ENCODE peak calls at places on chromosomes 12 and 14, in nine cellular contexts. V is IMR-90, E is heart right ventricle, R is left ventricle myocardium inferior, P is SK-N-SH, L is tibial artery, G is HepG2, B is uterus, Q is astrocyte. U is an unnamed sample.

GRCh38 chr12:99026332-99027116 is 381.4 kb downstream of the APAF1 start:
- DNase-seq in Q (no peak), G (no peak), V (no peak), L (no peak), E (no peak), R (no peak), B (no peak), P (no peak), U (no peak)

GRCh38 chr12:132522586-132523380 is 32.8 kb downstream of the FBRSL1 start:
- DNase-seq in L (no peak), G (no peak), E (no peak), Q (no peak), R (no peak), B (no peak), V (no peak), P (no peak), U (no peak)

GRCh38 chr12:30753233-30753632 is 1.5 kb downstream of the CAPRIN2 start:
- DNase-seq in E (no peak), P (peak; percentile 64), Q (peak; percentile 37), V (peak; percentile 39), B (no peak), G (peak; percentile 56), L (no peak), R (no peak), U (no peak)

GRCh38 chr12:26831959-26832816 is 806 bp downstream of the ITPR2 start:
- DNase-seq in L (peak; percentile 82), Q (peak; percentile 73), R (peak; percentile 63), V (peak; percentile 80), G (peak; percentile 63), B (peak; percentile 66), E (peak; percentile 67), P (peak; percentile 78), U (peak; percentile 44)

GRCh38 chr12:109740694-109741245 is 27.1 kb downstream of the FAM222A start:
- DNase-seq in R (peak; percentile 4), P (peak; percentile 10), Q (no peak), L (peak; percentile 44), E (no peak), B (peak; percentile 1), G (no peak), V (no peak), U (peak; percentile 10)

GRCh38 chr12:12947902-12948301 is 4.1 kb downstream of the GPRC5D start:
- DNase-seq in R (no peak), P (no peak), Q (no peak), G (no peak), B (no peak), L (no peak), V (no peak), E (no peak), U (no peak)

GRCh38 chr12:65695077-65695865 is 129.0 kb upstream of the HMGA2 start:
- DNase-seq in G (peak; percentile 15), R (no peak), E (peak; percentile 16), V (peak; percentile 99), Q (peak; percentile 99), L (no peak), B (no peak), P (no peak), U (peak; percentile 81)

GRCh38 chr12:66960704-66961690 is 282.1 kb upstream of the GRIP1 start:
- DNase-seq in B (no peak), G (no peak), Q (no peak), V (no peak), R (no peak), P (no peak), E (no peak), L (no peak), U (no peak)

GRCh38 chr12:85575115-85576096 is 260.8 kb downstream of the RASSF9 start:
- DNase-seq in V (peak; percentile 64), P (peak; percentile 46), E (peak; percentile 50), B (peak; percentile 27), L (no peak), Q (peak; percentile 20), G (peak; percentile 63), R (peak; percentile 28), U (peak; percentile 61)

GRCh38 chr14:54603362-54603761 is 36.4 kb downstream of the SAMD4A start:
- DNase-seq in L (no peak), Q (peak; percentile 64), E (no peak), R (no peak), B (no peak), P (no peak), G (no peak), V (peak; percentile 82), U (no peak)

GRCh38 chr12:1933342-1933992 is 15.0 kb upstream of the CACNA2D4 start:
- DNase-seq in L (peak; percentile 66), Q (peak; percentile 65), R (no peak), P (no peak), B (peak; percentile 18), V (peak; percentile 81), E (no peak), G (no peak), U (no peak)

GRCh38 chr14:94945615-94946014 is 175.7 kb upstream of the GSC start:
- DNase-seq in P (no peak), E (no peak), B (no peak), Q (no peak), G (no peak), V (no peak), L (no peak), R (no peak), U (no peak)

GRCh38 chr12:50639721-50640120 is 124.2 kb upstream of the ATF1 start:
- DNase-seq in E (no peak), R (no peak), G (no peak), B (no peak), P (no peak), V (no peak), L (no peak), Q (no peak), U (no peak)

GRCh38 chr12:3203713-3204112 is 126.5 kb downstream of the TSPAN9 start:
- DNase-seq in G (no peak), B (no peak), L (no peak), V (no peak), P (no peak), R (no peak), Q (no peak), E (no peak), U (no peak)
- H3K36me3 ChIP-seq in G (peaks cover 3% of the 10 kb centered on the region), B (no peaks in the 10 kb centered on the region), L (no peaks in the 10 kb centered on the region), V (no peaks in the 10 kb centered on the region), P (no peaks in the 10 kb centered on the region), R (no peaks in the 10 kb centered on the region), Q (no peaks in the 10 kb centered on the region), E (no peaks in the 10 kb centered on the region), U (no peaks in the 10 kb centered on the region)

DNA sequence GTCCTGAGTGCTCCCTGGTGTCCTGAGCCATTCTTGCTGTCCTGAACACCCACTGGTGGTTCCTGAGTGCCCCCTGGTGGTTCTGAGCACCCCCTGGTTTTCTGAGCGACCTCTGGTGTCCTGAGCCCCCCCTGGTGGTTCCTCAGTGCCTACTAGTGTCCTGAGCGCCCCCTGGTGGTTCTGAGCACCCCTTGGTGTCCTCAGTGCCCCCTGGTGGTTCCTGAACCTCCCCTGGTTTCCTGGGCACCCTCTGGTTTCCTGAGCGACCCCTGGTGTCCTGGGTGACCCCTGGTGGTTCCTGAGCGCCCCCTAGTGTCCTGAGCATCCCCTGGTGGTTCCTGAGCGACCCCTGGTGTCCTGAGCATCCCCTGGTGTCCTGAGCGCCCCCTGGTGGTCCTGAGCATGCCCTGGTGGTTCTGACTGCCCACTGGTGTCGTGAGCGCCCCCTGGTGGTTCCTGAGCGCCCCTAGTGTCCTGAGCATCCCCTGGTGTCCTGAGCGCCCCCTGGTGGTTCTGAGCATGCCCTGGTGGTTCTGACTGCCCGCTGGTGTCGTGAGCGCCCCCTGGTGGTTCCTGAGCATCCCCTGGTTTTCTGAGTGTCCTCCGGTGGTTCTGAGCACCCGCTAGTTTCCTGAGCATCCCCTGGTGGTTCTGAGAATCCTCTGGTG is 473.1 kb downstream of the TMEM121 start:
- DNase-seq in P (no peak), Q (no peak), L (no peak), R (peak; percentile 40), B (peak; percentile 22), V (no peak), E (peak; percentile 55), G (peak; percentile 50), U (peak; percentile 51)
- TF ChIP-seq CTCF in P (no peak), Q (peak; percentile 15), L (no peak), R (peak; percentile 5), B (no peak), V (peak; percentile 25), E (peak; percentile 43), G (peak; percentile 31), U (no peak)

DNA sequence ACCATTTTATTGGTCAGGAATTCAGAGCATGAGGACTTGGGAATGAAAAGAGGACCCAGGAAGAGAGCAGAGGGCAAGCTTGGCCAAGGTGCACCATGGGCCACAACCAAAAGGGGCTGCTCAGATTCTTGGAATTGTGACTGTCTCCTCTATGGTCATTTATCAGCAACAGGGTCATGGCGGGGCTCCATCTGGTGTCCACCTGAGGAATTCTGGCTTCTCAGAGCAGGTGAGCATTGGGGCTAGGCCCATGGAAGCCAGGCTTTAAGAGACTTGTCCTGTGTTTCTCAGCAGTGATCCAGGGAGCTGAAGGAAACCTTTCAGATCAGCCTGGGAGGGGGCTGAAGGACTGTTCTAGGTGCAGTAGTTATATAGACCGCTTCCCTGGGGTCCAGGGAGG is 2.6 kb upstream of the RIN3 start:
- DNase-seq in R (no peak), L (no peak), G (peak; percentile 48), Q (no peak), V (no peak), E (no peak), B (no peak), P (no peak), U (no peak)
- H3K27ac ChIP-seq in R (peak overlapping the region; percentile 94), L (peak overlapping the region; percentile 29), G (no peak overlapping the region), Q (peak overlapping the region; percentile 87), V (peak overlapping the region; percentile 92), E (peak overlapping the region; percentile 22), B (peak overlapping the region; percentile 73), P (peak overlapping the region; percentile 50), U (no peak overlapping the region)

GRCh38 chr12:117158096-117158495 is 32.2 kb downstream of the FBXO21 start:
- DNase-seq in E (no peak), V (no peak), R (no peak), P (no peak), G (no peak), L (no peak), Q (no peak), B (no peak), U (no peak)

GRCh38 chr12:117161460-117162166 is 28.7 kb downstream of the FBXO21 start:
- DNase-seq in L (no peak), E (no peak), P (no peak), V (no peak), G (no peak), R (no peak), B (no peak), Q (no peak), U (no peak)

GRCh38 chr12:117158911-117159310 is 31.4 kb downstream of the FBXO21 start:
- DNase-seq in Q (peak; percentile 55), L (no peak), E (no peak), B (no peak), V (peak; percentile 17), G (no peak), P (no peak), R (no peak), U (no peak)

GRCh38 chr12:117162167-117162539 is 28.1 kb downstream of the FBXO21 start:
- DNase-seq in V (no peak), G (no peak), Q (no peak), P (no peak), L (no peak), E (no peak), B (no peak), R (no peak), U (no peak)

DNA sequence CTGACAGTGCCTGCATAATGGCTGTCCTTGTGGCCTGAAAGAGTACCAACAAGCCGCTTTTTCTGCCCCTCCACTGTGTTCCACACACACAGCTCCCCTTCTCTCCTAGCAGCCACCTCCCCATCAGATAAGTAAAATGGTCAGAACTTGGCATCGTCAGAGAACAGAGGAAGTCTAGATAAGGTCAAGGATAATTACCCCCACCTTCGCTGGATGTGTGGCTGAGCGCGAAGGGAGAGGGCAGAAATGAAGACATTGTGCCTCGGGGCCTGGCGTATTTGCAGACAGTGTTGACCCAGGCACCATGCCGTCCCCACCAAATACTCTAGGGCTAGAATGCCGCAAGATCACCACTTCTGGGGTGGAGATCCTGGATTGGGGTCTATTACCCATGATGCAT is 30.6 kb downstream of the FBXO21 start:
- DNase-seq in Q (no peak), P (peak; percentile 36), B (no peak), R (no peak), L (no peak), G (no peak), E (no peak), V (no peak), U (no peak)
- H3K36me3 ChIP-seq in Q (peaks cover 39% of the 10 kb centered on the region), P (peaks cover 79% of the 10 kb centered on the region), B (no peaks in the 10 kb centered on the region), R (peaks cover 100% of the 10 kb centered on the region), L (peaks cover 99% of the 10 kb centered on the region), G (peaks cover 28% of the 10 kb centered on the region), E (peaks cover 100% of the 10 kb centered on the region), V (peaks cover 58% of the 10 kb centered on the region), U (peaks cover 32% of the 10 kb centered on the region)